ENCODE peak calls at places on chromosomes 16 and 17, in eight cellular contexts. K is K562, Z is colonic mucosa, W is upper lobe of right lung, G is RWPE2, A is transverse colon, P is ascending aorta, X is PC-9. V is an unnamed sample.
A peak's percentile ranks its signal among the peaks of the same experiment; 100 is the strongest.

GRCh38 chr16:17476414-17477259 is 5.9 kb upstream of the XYLT1 start:
- DNase-seq in W (no peak), A (peak; percentile 65), X (peak; percentile 27), K (peak; percentile 18), G (no peak), P (no peak), Z (peak; percentile 63), V (peak; percentile 77)

GRCh38 chr17:55693244-55694216 is 29.1 kb downstream of the TMEM100 start:
- DNase-seq in X (no peak), A (peak; percentile 19), Z (peak; percentile 43), G (no peak), W (no peak), K (no peak), P (no peak), V (no peak)

GRCh38 chr17:61442878-61443474 is 9.2 kb upstream of the TBX4 start:
- DNase-seq in G (no peak), Z (no peak), X (no peak), A (no peak), W (no peak), P (no peak), K (no peak), V (no peak)

GRCh38 chr17:16922386-16923096 is 49.4 kb downstream of the TNFRSF13B start:
- DNase-seq in A (peak; percentile 2), W (peak; percentile 45), G (peak; percentile 15), X (no peak), Z (no peak), P (no peak), K (peak; percentile 10), V (no peak)

GRCh38 chr17:82232876-82233785 is 4.3 kb downstream of the SLC16A3 start:
- DNase-seq in K (no peak), G (no peak), A (peak; percentile 52), W (no peak), X (no peak), Z (no peak), P (no peak), V (no peak)

GRCh38 chr16:64687796-64688195 is 434.1 kb downstream of the CDH11 start:
- DNase-seq in P (no peak), X (no peak), W (no peak), K (no peak), Z (no peak), G (no peak), A (no peak), V (no peak)

GRCh38 chr16:1435921-1436697 is 5.2 kb downstream of the PERCC1 start:
- DNase-seq in G (no peak), P (no peak), W (no peak), A (no peak), X (peak; percentile 27), Z (no peak), K (peak; percentile 30), V (peak; percentile 40)

GRCh38 chr17:64212122-64212521 is 50.9 kb downstream of the TEX2 start:
- DNase-seq in G (no peak), P (no peak), A (no peak), X (no peak), W (no peak), K (no peak), Z (no peak), V (no peak)

GRCh38 chr16:4924593-4925378 is 12.2 kb downstream of the PPL start:
- DNase-seq in A (peak; percentile 25), P (no peak), K (no peak), W (peak; percentile 90), Z (no peak), X (peak; percentile 99), G (peak; percentile 90), V (peak; percentile 91)

GRCh38 chr16:86222965-86223551 is 287.3 kb upstream of the FOXF1 start:
- DNase-seq in K (no peak), W (no peak), A (no peak), P (no peak), G (peak; percentile 16), X (no peak), Z (no peak), V (no peak)
- H3K4me3 ChIP-seq in K (no peak overlapping the region), W (no peak overlapping the region), A (no peak overlapping the region), P (no peak overlapping the region), G (no peak overlapping the region), X (no peak overlapping the region), Z (no peak overlapping the region), V (no peak overlapping the region)

GRCh38 chr17:3641717-3642486 is 5.3 kb downstream of the CTNS start:
- DNase-seq in X (no peak), W (no peak), A (no peak), G (no peak), K (peak; percentile 34), Z (no peak), P (no peak), V (no peak)
- TF ChIP-seq CTCF in X (no peak), W (no peak), A (no peak), G (no peak), K (no peak), Z (no peak), P (no peak), V (no peak)

DNA sequence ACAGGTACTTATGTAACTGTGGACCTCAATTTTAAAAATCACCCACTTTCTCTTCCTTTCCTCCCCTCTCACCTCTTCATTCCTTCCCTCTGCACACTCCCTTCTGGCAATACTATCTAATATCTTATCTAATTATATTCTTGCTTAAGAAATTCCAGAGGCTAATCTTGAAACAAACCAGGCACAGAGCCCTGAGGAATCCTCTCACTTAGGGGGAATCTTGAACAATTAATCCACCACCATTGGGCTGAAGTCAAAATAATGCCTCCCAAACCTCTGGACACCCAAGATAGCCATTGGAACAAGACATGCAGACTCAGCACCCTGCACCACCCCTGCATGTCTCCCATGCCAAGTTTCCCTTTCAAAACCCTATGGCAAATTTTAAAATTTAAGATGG is 1.0 kb upstream of the KRTAP4-6 start:
- DNase-seq in A (no peak), G (no peak), K (no peak), X (no peak), P (no peak), Z (no peak), W (no peak), V (no peak)
- H3K9me3 ChIP-seq in A (peaks cover 10% of the 10 kb centered on the region), G (peaks cover 3% of the 10 kb centered on the region), K (no peaks in the 10 kb centered on the region), X (peaks cover 9% of the 10 kb centered on the region), P (peaks cover 3% of the 10 kb centered on the region), Z (no peaks in the 10 kb centered on the region), W (peaks cover 11% of the 10 kb centered on the region), V (peaks cover 24% of the 10 kb centered on the region)

GRCh38 chr16:53775106-53775820 is 71.3 kb downstream of the FTO start:
- DNase-seq in W (no peak), K (no peak), Z (no peak), A (no peak), P (no peak), X (no peak), G (no peak), V (no peak)

GRCh38 chr16:53779186-53779585 is 75.2 kb downstream of the FTO start:
- DNase-seq in P (no peak), K (no peak), Z (no peak), G (no peak), W (no peak), X (no peak), A (no peak), V (no peak)

GRCh38 chr16:53773150-53773846 is 69.3 kb downstream of the FTO start:
- DNase-seq in W (no peak), Z (peak; percentile 68), G (no peak), K (peak; percentile 65), X (peak; percentile 34), P (no peak), A (peak; percentile 51), V (peak; percentile 71)

GRCh38 chr16:53773881-53774280 is 69.9 kb downstream of the FTO start:
- DNase-seq in P (no peak), Z (no peak), A (no peak), W (no peak), K (no peak), X (no peak), G (no peak), V (no peak)

GRCh38 chr16:53775821-53776431 is 72.0 kb downstream of the FTO start:
- DNase-seq in P (no peak), K (no peak), G (no peak), X (peak; percentile 47), A (peak; percentile 44), Z (peak; percentile 62), W (peak; percentile 64), V (peak; percentile 80)
- H3K4me3 ChIP-seq in P (no peak overlapping the region), K (no peak overlapping the region), G (no peak overlapping the region), X (peak overlapping the region; percentile 28), A (no peak overlapping the region), Z (no peak overlapping the region), W (no peak overlapping the region), V (no peak overlapping the region)

GRCh38 chr16:87951550-87952538 is 610 bp downstream of the BANP start:
- DNase-seq in P (no peak), K (peak; percentile 30), A (peak; percentile 35), W (no peak), X (no peak), G (no peak), Z (peak; percentile 49), V (no peak)
- TF ChIP-seq CTCF in P (no peak), K (peak; percentile 23), A (no peak), W (peak; percentile 26), X (peak; percentile 33), G (no peak), Z (no peak), V (no peak)

DNA sequence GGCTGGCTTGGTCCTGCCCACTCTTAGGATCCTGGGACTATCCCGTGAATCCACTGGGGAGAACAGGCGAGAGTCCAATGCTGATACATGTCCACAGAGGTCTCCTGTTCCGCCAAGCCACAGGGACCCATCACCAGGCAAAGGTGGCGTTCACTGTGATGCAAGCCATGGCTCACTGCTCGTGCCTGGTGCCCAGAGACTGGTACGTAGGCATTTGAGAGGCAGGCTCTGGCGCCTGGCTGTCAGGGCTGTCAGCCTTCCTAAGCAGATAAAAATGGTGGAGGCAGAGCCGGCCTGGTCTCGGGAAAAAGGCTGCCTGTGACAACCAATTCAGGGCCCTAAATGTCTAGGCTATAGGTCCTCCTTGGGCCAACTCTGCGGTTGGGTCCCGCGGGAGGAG is 2329.0 kb downstream of the TP53TG3F start:
- DNase-seq in P (no peak), K (no peak), X (no peak), A (no peak), W (no peak), Z (no peak), G (no peak), V (no peak)
- H3K9me3 ChIP-seq in P (peaks cover 2% of the 10 kb centered on the region), K (no peaks in the 10 kb centered on the region), X (no peaks in the 10 kb centered on the region), A (peaks cover 10% of the 10 kb centered on the region), W (peaks cover 13% of the 10 kb centered on the region), Z (no peaks in the 10 kb centered on the region), G (peaks cover 6% of the 10 kb centered on the region), V (peaks cover 4% of the 10 kb centered on the region)

GRCh38 chr17:27380551-27380950 is 75.7 kb upstream of the KSR1 start:
- DNase-seq in W (no peak), Z (no peak), G (no peak), A (no peak), P (no peak), K (no peak), X (no peak), V (no peak)
- H3K4me3 ChIP-seq in W (peak overlapping the region; percentile 32), Z (no peak overlapping the region), G (no peak overlapping the region), A (no peak overlapping the region), P (peak overlapping the region; percentile 59), K (peak overlapping the region; percentile 9), X (peak overlapping the region; percentile 33), V (no peak overlapping the region)